ENCODE peak calls at places on chromosome 17, in six cellular contexts. C, A, N, B, T and G are unnamed samples.

GRCh38 chr17:50511058-50511457 is 2.8 kb downstream of the MYCBPAP start:
- DNase-seq in C (peak), A (no peak), N (no peak), B (no peak), T (peak), G (no peak)

GRCh38 chr17:15973016-15973415 is 26.5 kb downstream of the ZSWIM7 start:
- DNase-seq in C (no peak), A (no peak), N (no peak), B (no peak), T (no peak), G (no peak)

GRCh38 chr17:71792966-71793365 is 327.9 kb upstream of the SOX9 start:
- DNase-seq in C (no peak), A (peak), N (no peak), B (no peak), T (no peak), G (no peak)

GRCh38 chr17:65181237-65182061 is 44.3 kb downstream of the RGS9 start:
- DNase-seq in C (no peak), A (no peak), N (no peak), B (no peak), T (peak), G (no peak)

GRCh38 chr17:37502009-37502936 is 12.6 kb downstream of the DUSP14 start:
- DNase-seq in C (no peak), A (no peak), N (no peak), B (peak), T (no peak), G (no peak)

GRCh38 chr17:45834471-45835396 is 9.9 kb upstream of the SPPL2C start:
- DNase-seq in C (peak), A (no peak), N (no peak), B (peak), T (no peak), G (no peak)

GRCh38 chr17:14784997-14785696 is 480.0 kb downstream of the PMP22 start:
- DNase-seq in C (no peak), A (no peak), N (no peak), B (no peak), T (no peak), G (no peak)

GRCh38 chr17:72163474-72163873 is 42.7 kb downstream of the SOX9 start:
- DNase-seq in C (no peak), A (no peak), N (no peak), B (no peak), T (no peak), G (no peak)

GRCh38 chr17:79798296-79799173 is 1.7 kb upstream of the CBX8 start:
- DNase-seq in C (no peak), A (no peak), N (no peak), B (no peak), T (no peak), G (peak)

GRCh38 chr17:40329981-40330794 is 21.2 kb downstream of the RARA start:
- DNase-seq in C (peak), A (no peak), N (peak), B (no peak), T (no peak), G (no peak)

GRCh38 chr17:42675984-42676423 is 790 bp downstream of the PLEKHH3 start:
- DNase-seq in C (peak), A (peak), N (peak), B (peak), T (no peak), G (peak)

GRCh38 chr17:16987830-16988601 is 16.1 kb upstream of the TNFRSF13B start:
- DNase-seq in C (peak), A (peak), N (peak), B (peak), T (peak), G (no peak)

GRCh38 chr17:77304051-77304745 is 163.4 kb downstream of the SEC14L1 start:
- DNase-seq in C (peak), A (peak), N (no peak), B (no peak), T (no peak), G (no peak)

GRCh38 chr17:5500804-5501391 is 14.5 kb downstream of the MIS12 start:
- DNase-seq in C (peak), A (peak), N (peak), B (peak), T (peak), G (peak)

GRCh38 chr17:40020146-40020545 is 4.9 kb downstream of the CSF3 start:
- DNase-seq in C (no peak), A (no peak), N (no peak), B (no peak), T (no peak), G (no peak)

GRCh38 chr17:28988475-28988874 is 17.4 kb downstream of the SEZ6 start:
- DNase-seq in C (no peak), A (no peak), N (no peak), B (no peak), T (no peak), G (no peak)

GRCh38 chr17:48547839-48548686 is 3.2 kb upstream of the HOXB2 start:
- DNase-seq in C (peak), A (peak), N (no peak), B (no peak), T (no peak), G (no peak)

GRCh38 chr17:82896071-82897000 is 56.5 kb upstream of the ZNF750 start:
- DNase-seq in C (no peak), A (no peak), N (no peak), B (no peak), T (no peak), G (no peak)

GRCh38 chr17:34252138-34252889 is 2.8 kb upstream of the CCL2 start:
- DNase-seq in C (peak), A (peak), N (peak), B (peak), T (peak), G (no peak)

GRCh38 chr17:7224110-7224509 is 4.4 kb downstream of the ACADVL start:
- DNase-seq in C (no peak), A (no peak), N (no peak), B (no peak), T (no peak), G (no peak)

GRCh38 chr17:45338996-45339535 is 22.2 kb upstream of the MAP3K14 start:
- DNase-seq in C (no peak), A (no peak), N (no peak), B (no peak), T (no peak), G (no peak)

GRCh38 chr17:6544770-6545169 is 11.6 kb downstream of the PITPNM3 start:
- DNase-seq in C (peak), A (no peak), N (no peak), B (no peak), T (no peak), G (no peak)

GRCh38 chr17:49369760-49370159 is 7.7 kb upstream of the ZNF652 start:
- DNase-seq in C (no peak), A (no peak), N (no peak), B (no peak), T (no peak), G (no peak)

GRCh38 chr17:82299452-82299851 is 18.0 kb downstream of the CD7 start:
- DNase-seq in C (no peak), A (no peak), N (no peak), B (no peak), T (no peak), G (no peak)

GRCh38 chr17:16512011-16512410 is 20.0 kb upstream of the LRRC75A start:
- DNase-seq in C (peak), A (peak), N (no peak), B (no peak), T (no peak), G (peak)